ENCODE peak calls at places on chromosomes 13 and 19, in ten cellular contexts. T is aorta; F is heart right ventricle; Z is MM.1S; X is CD4-positive, alpha-beta memory T cell; K is small intestine; R is prostate gland; J is psoas muscle; V is fibroblast of lung; A is Peyer's patch. U is an unnamed sample.

GRCh38 chr13:101449971-101450748 is 2.3 kb upstream of the ITGBL1 start:
- DNase-seq in T (no peak), F (no peak), Z (no peak), X (no peak), K (no peak), R (no peak), J (no peak), V (peak; percentile 96), A (no peak), U (no peak)

GRCh38 chr13:76820759-76821158 is 65.4 kb downstream of the KCTD12 start:
- DNase-seq in T (peak; percentile 66), F (peak; percentile 40), Z (no peak), X (no peak), K (no peak), R (no peak), J (peak; percentile 50), V (no peak), A (no peak), U (no peak)

GRCh38 chr19:51301266-51301665 is 10.2 kb upstream of the IGLON5 start:
- DNase-seq in T (no peak), F (no peak), Z (no peak), X (no peak), K (no peak), R (no peak), J (no peak), V (no peak), A (no peak), U (no peak)

GRCh38 chr13:111202745-111203144 is 87.6 kb downstream of the ARHGEF7 start:
- DNase-seq in T (no peak), F (no peak), Z (peak; percentile 50), X (peak; percentile 37), K (no peak), R (no peak), J (no peak), V (peak; percentile 89), A (peak; percentile 46), U (peak; percentile 47)

GRCh38 chr19:29266001-29266400 is 53.0 kb upstream of the UQCRFS1 start:
- DNase-seq in T (no peak), F (no peak), Z (no peak), X (no peak), K (no peak), R (no peak), J (no peak), V (no peak), A (no peak), U (no peak)

GRCh38 chr13:113612626-113613025 is 28.1 kb downstream of the TFDP1 start:
- DNase-seq in T (no peak), F (no peak), Z (no peak), X (no peak), K (no peak), R (no peak), J (no peak), V (no peak), A (no peak), U (no peak)

GRCh38 chr13:73657821-73658540 is 476.2 kb downstream of the KLF12 start:
- DNase-seq in T (peak; percentile 83), F (peak; percentile 57), Z (no peak), X (no peak), K (no peak), R (no peak), J (peak; percentile 39), V (peak; percentile 54), A (no peak), U (no peak)

GRCh38 chr13:107665926-107666458 is 549.3 kb downstream of the LIG4 start:
- DNase-seq in T (no peak), F (no peak), Z (no peak), X (no peak), K (no peak), R (no peak), J (no peak), V (peak; percentile 11), A (no peak), U (no peak)

GRCh38 chr13:99431927-99432636 is 69.2 kb upstream of the TM9SF2 start:
- DNase-seq in T (no peak), F (no peak), Z (no peak), X (no peak), K (no peak), R (no peak), J (no peak), V (no peak), A (peak; percentile 49), U (no peak)

GRCh38 chr13:99288069-99288468 is 19.1 kb downstream of the GPR183 start:
- DNase-seq in T (no peak), F (no peak), Z (no peak), X (no peak), K (no peak), R (no peak), J (no peak), V (peak; percentile 44), A (peak; percentile 42), U (no peak)

GRCh38 chr19:7718668-7719067 is 13.2 kb downstream of the CLEC4G start:
- DNase-seq in T (no peak), F (no peak), Z (no peak), X (no peak), K (no peak), R (no peak), J (no peak), V (no peak), A (peak; percentile 75), U (no peak)

GRCh38 chr13:37306778-37307544 is 201.5 kb upstream of the CSNK1A1L start:
- DNase-seq in T (no peak), F (no peak), Z (no peak), X (no peak), K (no peak), R (no peak), J (no peak), V (peak; percentile 99), A (no peak), U (peak; percentile 92)

GRCh38 chr19:1260749-1261511 is 8.2 kb upstream of the CIRBP start:
- DNase-seq in T (peak; percentile 98), F (peak; percentile 99), Z (peak; percentile 99), X (peak; percentile 97), K (peak; percentile 96), R (peak; percentile 95), J (peak; percentile 96), V (peak; percentile 90), A (peak; percentile 95), U (peak; percentile 95)
- H3K4me1 ChIP-seq in T (no peaks in the 10 kb centered on the region), F (peaks cover 78% of the 10 kb centered on the region), Z (peaks cover 25% of the 10 kb centered on the region), X (peaks cover 70% of the 10 kb centered on the region), K (peaks cover 8% of the 10 kb centered on the region), R (peaks cover 46% of the 10 kb centered on the region), J (peaks cover 46% of the 10 kb centered on the region), V (peaks cover 53% of the 10 kb centered on the region), A (peaks cover 84% of the 10 kb centered on the region), U (peaks cover 32% of the 10 kb centered on the region)

DNA sequence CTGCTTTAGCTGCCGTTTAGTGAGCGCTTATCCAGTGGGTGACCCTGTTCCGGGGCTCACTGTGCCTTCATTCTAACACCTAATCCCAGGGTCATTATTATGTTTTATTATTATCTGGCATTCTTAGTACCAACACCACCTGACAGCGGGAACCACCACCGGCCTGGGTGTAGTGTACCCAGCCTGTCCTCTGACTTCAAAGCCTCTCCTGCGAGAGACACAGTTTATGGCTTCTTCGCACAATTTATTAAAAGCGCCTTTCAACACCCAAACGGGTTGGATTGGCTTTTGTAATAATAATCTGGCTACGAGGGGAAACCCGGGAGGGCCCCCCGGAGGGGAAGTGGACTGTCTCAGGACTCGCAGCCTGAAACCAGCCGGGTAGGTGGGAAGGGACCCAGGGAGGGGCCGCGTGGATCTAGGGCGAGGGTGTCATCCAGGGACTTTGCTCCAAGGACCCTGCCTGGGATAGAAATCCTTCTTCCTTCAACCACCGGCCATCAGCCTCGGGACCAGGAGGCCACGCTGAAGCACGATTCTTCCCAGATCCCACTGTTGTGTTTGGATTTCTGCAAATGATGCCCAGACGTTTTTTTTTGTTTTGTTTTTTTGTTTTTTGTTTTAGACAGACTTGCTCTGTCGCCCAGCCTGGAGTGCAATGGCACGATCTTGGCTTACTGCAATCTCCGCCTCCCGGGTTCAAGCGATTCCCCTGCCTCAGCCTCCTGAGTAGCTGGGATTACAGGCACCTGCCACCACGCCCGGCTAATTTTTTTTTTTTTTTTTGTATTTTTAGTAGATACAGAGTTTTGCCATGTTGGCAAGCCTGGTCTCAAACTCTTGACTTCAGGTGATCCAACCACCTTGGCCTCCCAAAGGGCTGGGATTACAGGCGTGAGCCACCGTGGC is 1.6 kb upstream of the ZBTB7A start:
- DNase-seq in T (no peak), F (no peak), Z (no peak), X (peak; percentile 33), K (peak; percentile 66), R (no peak), J (no peak), V (no peak), A (no peak), U (no peak)
- H3K27ac ChIP-seq in T (no peak overlapping the region), F (peak overlapping the region; percentile 93), Z (no peak overlapping the region), X (peak overlapping the region; percentile 83), K (peak overlapping the region; percentile 94), R (peak overlapping the region; percentile 99), J (peak overlapping the region; percentile 86), V (no peak overlapping the region), A (peak overlapping the region; percentile 100), U (no peak overlapping the region)

GRCh38 chr13:97978661-97979450 is 25.4 kb downstream of the IPO5 start:
- DNase-seq in T (no peak), F (no peak), Z (no peak), X (no peak), K (no peak), R (no peak), J (no peak), V (peak; percentile 41), A (no peak), U (no peak)
- H3K4me3 ChIP-seq in T (no peak overlapping the region), F (no peak overlapping the region), Z (peak overlapping the region; percentile 91), X (no peak overlapping the region), K (no peak overlapping the region), R (no peak overlapping the region), J (peak overlapping the region; percentile 90), V (peak overlapping the region; percentile 57), A (no peak overlapping the region), U (peak overlapping the region; percentile 91)

GRCh38 chr19:36097036-36097435 is 13.9 kb upstream of the OVOL3 start:
- DNase-seq in T (no peak), F (no peak), Z (no peak), X (no peak), K (no peak), R (no peak), J (no peak), V (no peak), A (no peak), U (no peak)

GRCh38 chr19:36101550-36102327 is 9.2 kb upstream of the OVOL3 start:
- DNase-seq in T (no peak), F (no peak), Z (no peak), X (no peak), K (no peak), R (no peak), J (no peak), V (no peak), A (no peak), U (no peak)

GRCh38 chr19:36099166-36099785 is 11.7 kb upstream of the OVOL3 start:
- DNase-seq in T (no peak), F (no peak), Z (no peak), X (no peak), K (no peak), R (no peak), J (no peak), V (no peak), A (no peak), U (no peak)

GRCh38 chr19:36103040-36103626 is 7.8 kb upstream of the OVOL3 start:
- DNase-seq in T (no peak), F (no peak), Z (no peak), X (no peak), K (no peak), R (no peak), J (no peak), V (no peak), A (no peak), U (no peak)

DNA sequence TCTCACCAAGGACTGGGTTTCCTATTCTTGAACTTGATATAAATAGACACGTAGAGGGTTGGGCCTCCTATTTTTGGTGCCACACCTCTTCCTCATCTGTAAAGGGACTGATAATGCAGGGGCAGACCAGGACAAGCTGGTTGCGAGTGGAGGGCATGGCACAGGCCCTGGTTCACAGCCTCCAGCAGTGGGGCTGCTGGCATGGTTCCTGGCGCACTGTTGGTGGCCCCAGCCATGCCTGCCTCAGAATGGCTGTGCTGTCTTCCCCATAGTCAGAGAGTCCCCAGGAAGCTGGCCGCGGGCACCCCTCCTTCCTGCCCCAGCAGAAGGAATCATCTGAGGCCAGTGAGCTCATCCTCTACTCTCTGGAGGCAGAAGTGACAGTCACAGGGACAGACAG is 10.5 kb upstream of the OVOL3 start:
- DNase-seq in T (no peak), F (peak; percentile 76), Z (no peak), X (no peak), K (no peak), R (no peak), J (no peak), V (no peak), A (no peak), U (no peak)
- H3K4me1 ChIP-seq in T (no peaks in the 10 kb centered on the region), F (peaks cover 31% of the 10 kb centered on the region), Z (no peaks in the 10 kb centered on the region), X (no peaks in the 10 kb centered on the region), K (no peaks in the 10 kb centered on the region), R (no peaks in the 10 kb centered on the region), J (peaks cover 17% of the 10 kb centered on the region), V (no peaks in the 10 kb centered on the region), A (no peaks in the 10 kb centered on the region), U (no peaks in the 10 kb centered on the region)

U was measured in SJCRH30.